ENCODE peak calls at places on chromosome 13, in four cellular contexts. V, P, Q and X are unnamed samples.

GRCh38 chr13:111177081-111177711 is 62.1 kb downstream of the ARHGEF7 start:
- DNase-seq in Q (peak; percentile 87), P (no peak), V (no peak), X (no peak)

GRCh38 chr13:113949546-113949945 is 24.3 kb downstream of the C13orf46 start:
- DNase-seq in P (no peak), V (no peak), Q (no peak), X (no peak)

GRCh38 chr13:39417643-39418042 is 185.3 kb downstream of the LHFPL6 start:
- DNase-seq in P (peak; percentile 32), Q (no peak), V (no peak), X (no peak)

GRCh38 chr13:37074703-37075102 is 15.2 kb upstream of the SUPT20H start:
- DNase-seq in Q (no peak), V (no peak), P (peak; percentile 32), X (peak; percentile 71)

GRCh38 chr13:94708031-94708571 is 4.2 kb downstream of the SOX21 start:
- DNase-seq in V (no peak), Q (no peak), P (no peak), X (no peak)

GRCh38 chr13:78194904-78195639 is 276.4 kb upstream of the EDNRB start:
- DNase-seq in Q (no peak), V (no peak), P (no peak), X (no peak)

GRCh38 chr13:95221991-95222732 is 79.1 kb downstream of the ABCC4 start:
- DNase-seq in V (no peak), Q (no peak), P (no peak), X (no peak)

GRCh38 chr13:108220042-108220441 is 1.9 kb downstream of the ABHD13 start:
- DNase-seq in P (peak; percentile 32), V (no peak), Q (peak; percentile 69), X (no peak)

GRCh38 chr13:112619730-112620639 is 32.0 kb upstream of the TUBGCP3 start:
- DNase-seq in P (peak; percentile 59), V (no peak), Q (no peak), X (peak; percentile 76)

GRCh38 chr13:99003851-99004471 is 26.1 kb upstream of the DOCK9 start:
- DNase-seq in V (no peak), Q (no peak), P (no peak), X (no peak)

GRCh38 chr13:77535448-77535847 is at the start of gene SCEL:
- DNase-seq in Q (no peak), V (no peak), P (peak; percentile 35), X (no peak)

GRCh38 chr13:44237276-44237767 is 136.3 kb upstream of the SERP2 start:
- DNase-seq in V (no peak), P (peak; percentile 58), Q (peak; percentile 69), X (no peak)

GRCh38 chr13:74444161-74444571 is 310.0 kb upstream of the KLF12 start:
- DNase-seq in P (no peak), V (no peak), Q (no peak), X (no peak)

GRCh38 chr13:20492641-20493040 is 33.0 kb downstream of the CRYL1 start:
- DNase-seq in V (peak; percentile 56), P (peak; percentile 19), Q (no peak), X (no peak)

GRCh38 chr13:20174656-20175405 is 14.0 kb upstream of the GJA3 start:
- DNase-seq in Q (peak; percentile 92), V (no peak), P (peak; percentile 95), X (peak; percentile 96)

GRCh38 chr13:28538932-28539331 is 44.0 kb upstream of the FLT1 start:
- DNase-seq in P (no peak), Q (no peak), V (no peak), X (no peak)